ENCODE peak calls at places on chromosomes 11 and 22, in seven cellular contexts. H, S, N, X, C, E and P are unnamed samples.

GRCh38 chr22:45579306-45579705 is 76.6 kb downstream of the FBLN1 start:
- DNase-seq in H (no peak), S (no peak), N (no peak), X (no peak), C (no peak), E (no peak), P (no peak)

GRCh38 chr11:119095066-119095880 is 6.4 kb downstream of the DPAGT1 start:
- DNase-seq in H (peak; percentile 97), S (peak; percentile 99), N (peak; percentile 99), X (peak; percentile 100), C (peak; percentile 99), E (peak; percentile 100), P (peak; percentile 99)

GRCh38 chr22:36365020-36365411 is 22.8 kb downstream of the MYH9 start:
- DNase-seq in H (no peak), S (no peak), N (no peak), X (no peak), C (no peak), E (peak; percentile 94), P (no peak)

GRCh38 chr11:87187930-87188329 is 150.2 kb downstream of the TMEM135 start:
- DNase-seq in H (no peak), S (no peak), N (no peak), X (no peak), C (no peak), E (no peak), P (no peak)

GRCh38 chr11:48210052-48210451 is 6.6 kb upstream of the OR4B1 start:
- DNase-seq in H (no peak), S (no peak), N (no peak), X (no peak), C (no peak), E (peak; percentile 9), P (no peak)

GRCh38 chr22:38034278-38034882 is 22.8 kb upstream of the PICK1 start:
- DNase-seq in H (no peak), S (no peak), N (peak; percentile 84), X (no peak), C (peak; percentile 82), E (no peak), P (no peak)

GRCh38 chr11:10394229-10395100 is 60.6 kb upstream of the AMPD3 start:
- DNase-seq in H (no peak), S (no peak), N (no peak), X (peak; percentile 93), C (no peak), E (no peak), P (peak; percentile 74)

GRCh38 chr11:95182397-95182796 is 48.6 kb downstream of the SESN3 start:
- DNase-seq in H (no peak), S (no peak), N (no peak), X (no peak), C (no peak), E (no peak), P (no peak)

GRCh38 chr22:42959472-42960145 is 55.3 kb downstream of the PACSIN2 start:
- DNase-seq in H (no peak), S (no peak), N (no peak), X (peak; percentile 80), C (peak; percentile 17), E (no peak), P (no peak)

GRCh38 chr11:129402196-129402595 is 26.5 kb downstream of the BARX2 start:
- DNase-seq in H (no peak), S (no peak), N (no peak), X (no peak), C (no peak), E (no peak), P (no peak)

GRCh38 chr11:19905280-19905853 is 192.7 kb downstream of the NAV2 start:
- DNase-seq in H (no peak), S (peak; percentile 21), N (no peak), X (no peak), C (no peak), E (no peak), P (no peak)

GRCh38 chr11:50169634-50170033 is 137.0 kb downstream of the OR4C45 start:
- DNase-seq in H (no peak), S (no peak), N (no peak), X (no peak), C (no peak), E (no peak), P (no peak)

GRCh38 chr11:8167796-8168195 is 1.0 kb downstream of the RIC3 start:
- DNase-seq in H (no peak), S (no peak), N (no peak), X (no peak), C (no peak), E (no peak), P (no peak)

GRCh38 chr22:33659423-33659822 is 260.9 kb downstream of the LARGE1 start:
- DNase-seq in H (no peak), S (no peak), N (peak; percentile 61), X (no peak), C (no peak), E (no peak), P (no peak)

GRCh38 chr11:75779960-75780359 is 11.4 kb downstream of the DGAT2 start:
- DNase-seq in H (no peak), S (no peak), N (no peak), X (no peak), C (no peak), E (no peak), P (no peak)

GRCh38 chr11:12569499-12570040 is 104.7 kb upstream of the TEAD1 start:
- DNase-seq in H (no peak), S (no peak), N (no peak), X (no peak), C (no peak), E (no peak), P (no peak)

GRCh38 chr11:84140386-84141169 is 854.4 kb upstream of the CCDC90B start:
- DNase-seq in H (no peak), S (no peak), N (no peak), X (no peak), C (no peak), E (no peak), P (no peak)